ENCODE peak calls at places on chromosomes 7 and 10, in four cellular contexts. One of them, this sample, is unnamed.

GRCh38 chr10:70191161-70191770 is 21.0 kb upstream of the SAR1A start:
- DNase-seq in K562: no peak
- DNase-seq in WTC11: no peak
- DNase-seq in HepG2: no peak
- DNase-seq in this sample: no peak

GRCh38 chr10:91389636-91390512 is 20.3 kb upstream of the HECTD2 start:
- DNase-seq in K562: peak; percentile 15
- DNase-seq in WTC11: no peak
- DNase-seq in HepG2: peak; percentile 54
- DNase-seq in this sample: peak; percentile 16

GRCh38 chr10:117311261-117311660 is 64.0 kb downstream of the PDZD8 start:
- DNase-seq in K562: no peak
- DNase-seq in WTC11: no peak
- DNase-seq in HepG2: no peak
- DNase-seq in this sample: no peak

GRCh38 chr10:6601224-6601805 is 21.2 kb upstream of the PRKCQ start:
- DNase-seq in K562: no peak
- DNase-seq in WTC11: no peak
- DNase-seq in HepG2: no peak
- DNase-seq in this sample: no peak

GRCh38 chr10:4067552-4068254 is 282.7 kb upstream of the KLF6 start:
- DNase-seq in K562: no peak
- DNase-seq in WTC11: no peak
- DNase-seq in HepG2: no peak
- DNase-seq in this sample: no peak

GRCh38 chr7:17384400-17384799 is 85.9 kb downstream of the AHR start:
- DNase-seq in K562: no peak
- DNase-seq in WTC11: no peak
- DNase-seq in HepG2: no peak
- DNase-seq in this sample: no peak

GRCh38 chr10:71912431-71912830 is 51.8 kb upstream of the CHST3 start:
- DNase-seq in K562: no peak
- DNase-seq in WTC11: no peak
- DNase-seq in HepG2: no peak
- DNase-seq in this sample: peak; percentile 35

GRCh38 chr10:6301482-6302083 is 98.9 kb downstream of the PFKFB3 start:
- DNase-seq in K562: no peak
- DNase-seq in WTC11: no peak
- DNase-seq in HepG2: no peak
- DNase-seq in this sample: no peak

GRCh38 chr7:130296221-130296951 is 3.4 kb downstream of the CPA4 start:
- DNase-seq in K562: no peak
- DNase-seq in WTC11: no peak
- DNase-seq in HepG2: no peak
- DNase-seq in this sample: no peak

GRCh38 chr7:144459635-144460034 is 56.1 kb upstream of the NOBOX start:
- DNase-seq in K562: no peak
- DNase-seq in WTC11: no peak
- DNase-seq in HepG2: no peak
- DNase-seq in this sample: no peak

GRCh38 chr7:148963583-148964509 is 64.5 kb downstream of the PDIA4 start:
- DNase-seq in K562: no peak
- DNase-seq in WTC11: no peak
- DNase-seq in HepG2: peak; percentile 36
- DNase-seq in this sample: no peak

GRCh38 chr7:27101906-27102577 is 441 bp downstream of the HOXA2 start:
- DNase-seq in K562: no peak
- DNase-seq in WTC11: peak; percentile 39
- DNase-seq in HepG2: no peak
- DNase-seq in this sample: no peak

GRCh38 chr10:123132576-123133477 is 2.9 kb upstream of the HMX3 start:
- DNase-seq in K562: peak; percentile 74
- DNase-seq in WTC11: peak; percentile 96
- DNase-seq in HepG2: peak; percentile 72
- DNase-seq in this sample: peak; percentile 88

GRCh38 chr10:32327364-32327691 is 19.6 kb downstream of the EPC1 start:
- DNase-seq in K562: no peak
- DNase-seq in WTC11: no peak
- DNase-seq in HepG2: no peak
- DNase-seq in this sample: no peak

GRCh38 chr7:106484562-106484961 is 176.4 kb downstream of the CCDC71L start:
- DNase-seq in K562: no peak
- DNase-seq in WTC11: no peak
- DNase-seq in HepG2: no peak
- DNase-seq in this sample: no peak

GRCh38 chr7:121306565-121306964 is 22.2 kb upstream of the WNT16 start:
- DNase-seq in K562: no peak
- DNase-seq in WTC11: no peak
- DNase-seq in HepG2: no peak
- DNase-seq in this sample: no peak

GRCh38 chr10:132685121-132685891 is 100.6 kb downstream of the NKX6-2 start:
- DNase-seq in K562: peak; percentile 77
- DNase-seq in WTC11: peak; percentile 10
- DNase-seq in HepG2: peak; percentile 90
- DNase-seq in this sample: no peak
- TF ChIP-seq NR3C1 in K562: no peak
- TF ChIP-seq NR3C1 in WTC11: no peak
- TF ChIP-seq NR3C1 in HepG2: no peak
- TF ChIP-seq NR3C1 in this sample: no peak

DNA sequence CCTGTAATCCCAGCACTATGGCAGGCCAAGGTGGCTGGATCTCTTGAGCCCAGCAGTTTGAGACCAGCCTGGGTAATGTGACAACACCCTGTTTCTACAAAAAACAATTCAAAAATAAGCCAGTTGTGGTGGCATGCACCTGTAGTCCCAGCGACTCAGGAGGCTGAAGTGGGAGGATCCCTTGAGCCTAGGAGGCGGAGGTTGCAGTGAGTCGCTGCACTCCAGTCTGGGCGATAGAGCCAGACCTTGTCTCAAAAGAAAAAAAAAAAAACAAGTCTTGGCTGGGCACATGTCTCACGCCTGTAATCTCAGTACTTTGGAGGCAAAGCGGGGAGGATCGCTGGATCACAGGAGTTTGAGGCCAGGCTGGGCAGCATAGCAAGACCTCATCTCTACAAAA is 74.6 kb upstream of the PDSS1 start:
- DNase-seq in K562: no peak
- DNase-seq in WTC11: no peak
- DNase-seq in HepG2: no peak
- DNase-seq in this sample: no peak
- TF ChIP-seq NR3C1 in K562: no peak
- TF ChIP-seq NR3C1 in WTC11: no peak
- TF ChIP-seq NR3C1 in HepG2: no peak
- TF ChIP-seq NR3C1 in this sample: no peak

DNA sequence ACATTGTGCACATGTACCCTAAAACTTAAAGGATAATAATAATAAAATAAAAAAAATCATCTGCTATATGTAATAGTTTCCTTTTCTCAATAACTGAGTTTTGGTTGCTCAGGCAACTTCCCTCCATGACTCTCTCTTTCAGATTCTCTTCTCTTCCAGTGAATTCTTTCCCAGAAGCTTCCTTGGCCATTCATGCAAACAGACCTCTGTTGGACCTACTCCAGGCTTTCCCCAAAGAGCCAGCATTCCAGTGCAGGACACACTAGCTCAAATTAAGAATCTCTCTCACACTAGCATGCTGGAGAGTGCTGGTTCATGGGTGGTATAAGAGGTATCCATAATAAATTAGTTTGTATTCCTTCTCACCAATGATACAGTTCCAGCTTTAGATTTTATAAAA is 31.0 kb upstream of the ZEB1 start:
- DNase-seq in K562: no peak
- DNase-seq in WTC11: no peak
- DNase-seq in HepG2: no peak
- DNase-seq in this sample: no peak
- TF ChIP-seq NR3C1 in K562: no peak
- TF ChIP-seq NR3C1 in WTC11: no peak
- TF ChIP-seq NR3C1 in HepG2: no peak
- TF ChIP-seq NR3C1 in this sample: no peak

DNA sequence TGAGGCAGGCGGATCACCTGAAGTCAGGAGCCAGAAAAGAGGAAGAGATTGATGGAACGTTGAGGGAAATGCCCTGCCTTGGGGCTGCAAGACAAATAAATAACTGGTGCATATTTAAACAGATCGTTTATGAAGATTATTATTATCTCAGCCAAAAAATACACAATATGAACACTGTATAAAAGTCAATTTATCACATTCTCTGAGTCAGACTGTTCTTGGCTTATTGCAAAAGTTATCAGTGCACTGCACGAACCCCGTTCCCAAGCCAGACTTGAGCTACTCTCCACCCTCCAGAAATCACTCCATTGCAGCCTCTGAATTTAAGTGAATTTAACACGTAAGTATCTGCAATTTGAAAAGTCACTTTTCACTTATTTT is 1.6 kb downstream of the DNMBP start:
- DNase-seq in K562: peak; percentile 13
- DNase-seq in WTC11: no peak
- DNase-seq in HepG2: no peak
- DNase-seq in this sample: no peak
- TF ChIP-seq NR3C1 in K562: no peak
- TF ChIP-seq NR3C1 in WTC11: no peak
- TF ChIP-seq NR3C1 in HepG2: no peak
- TF ChIP-seq NR3C1 in this sample: no peak

GRCh38 chr10:110407301-110408170 is 90.2 kb upstream of the DUSP5 start:
- DNase-seq in K562: no peak
- DNase-seq in WTC11: no peak
- DNase-seq in HepG2: no peak
- DNase-seq in this sample: no peak

GRCh38 chr10:110408943-110409342 is 88.8 kb upstream of the DUSP5 start:
- DNase-seq in K562: no peak
- DNase-seq in WTC11: no peak
- DNase-seq in HepG2: no peak
- DNase-seq in this sample: no peak

GRCh38 chr10:110409926-110410325 is 87.8 kb upstream of the DUSP5 start:
- DNase-seq in K562: no peak
- DNase-seq in WTC11: no peak
- DNase-seq in HepG2: no peak
- DNase-seq in this sample: no peak

GRCh38 chr10:110409488-110409887 is 88.2 kb upstream of the DUSP5 start:
- DNase-seq in K562: peak; percentile 25
- DNase-seq in WTC11: no peak
- DNase-seq in HepG2: no peak
- DNase-seq in this sample: no peak

GRCh38 chr10:110408203-110408871 is 89.4 kb upstream of the DUSP5 start:
- DNase-seq in K562: no peak
- DNase-seq in WTC11: peak; percentile 26
- DNase-seq in HepG2: no peak
- DNase-seq in this sample: peak; percentile 77
- TF ChIP-seq NR3C1 in K562: no peak
- TF ChIP-seq NR3C1 in WTC11: no peak
- TF ChIP-seq NR3C1 in HepG2: no peak
- TF ChIP-seq NR3C1 in this sample: no peak

GRCh38 chr7:100632951-100633717 is 8.2 kb downstream of the TFR2 start:
- DNase-seq in K562: no peak
- DNase-seq in WTC11: peak; percentile 67
- DNase-seq in HepG2: no peak
- DNase-seq in this sample: peak; percentile 79
- TF ChIP-seq NR3C1 in K562: no peak
- TF ChIP-seq NR3C1 in WTC11: no peak
- TF ChIP-seq NR3C1 in HepG2: no peak
- TF ChIP-seq NR3C1 in this sample: no peak

GRCh38 chr7:145919712-145920111 is 196.9 kb upstream of the CNTNAP2 start:
- DNase-seq in K562: no peak
- DNase-seq in WTC11: no peak
- DNase-seq in HepG2: no peak
- DNase-seq in this sample: no peak
- TF ChIP-seq NR3C1 in K562: no peak
- TF ChIP-seq NR3C1 in WTC11: no peak
- TF ChIP-seq NR3C1 in HepG2: no peak
- TF ChIP-seq NR3C1 in this sample: no peak

GRCh38 chr7:139936760-139937310 is 107.8 kb downstream of the TBXAS1 start:
- DNase-seq in K562: peak; percentile 77
- DNase-seq in WTC11: no peak
- DNase-seq in HepG2: peak; percentile 62
- DNase-seq in this sample: no peak
- TF ChIP-seq NR3C1 in K562: no peak
- TF ChIP-seq NR3C1 in WTC11: no peak
- TF ChIP-seq NR3C1 in HepG2: no peak
- TF ChIP-seq NR3C1 in this sample: no peak

DNA sequence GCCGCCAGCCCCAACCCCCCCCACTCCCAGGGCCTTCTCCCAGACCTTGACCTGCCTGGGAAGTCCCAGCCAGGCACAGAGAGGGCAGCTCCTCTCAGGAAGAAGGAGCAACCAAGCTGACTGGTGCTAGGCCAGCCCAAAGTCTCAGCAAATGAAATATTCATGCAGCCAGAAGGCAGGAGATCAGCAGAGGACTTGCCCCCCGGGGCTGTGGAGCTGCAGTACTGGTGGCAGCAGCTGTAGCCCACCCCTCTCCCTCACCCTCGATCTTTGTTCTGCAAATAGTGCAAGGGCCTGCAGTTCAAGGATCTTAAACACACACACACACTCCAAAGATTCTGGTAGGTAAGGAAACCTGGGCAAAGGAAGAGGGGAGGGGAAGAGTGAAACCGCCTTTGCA is 3.5 kb upstream of the SRRM3 start:
- DNase-seq in K562: no peak
- DNase-seq in WTC11: peak; percentile 59
- DNase-seq in HepG2: no peak
- DNase-seq in this sample: no peak
- TF ChIP-seq NR3C1 in K562: no peak
- TF ChIP-seq NR3C1 in WTC11: no peak
- TF ChIP-seq NR3C1 in HepG2: no peak
- TF ChIP-seq NR3C1 in this sample: no peak

This sample was measured in A549.